ENCODE peak calls at places on chromosomes 12 and 14, in nine cellular contexts. One of them, this sample, is unnamed.

GRCh38 chr12:12804432-12804886 is 8.7 kb upstream of the DDX47 start:
- DNase-seq in GM18507: no peak
- DNase-seq in stimulated activated naive CD8-positive, alpha-beta T cell treated with anti-CD3 and anti-CD28 coated beads, Interleukin-15, amount 100 ng/mL, for 72 hours: no peak
- DNase-seq in activated CD8-positive, alpha-beta memory T cell treated with anti-CD3 and anti-CD28 coated beads, Interleukin-2, amount 50 U/mL, for 4 hours: no peak
- DNase-seq in uterus: no peak
- DNase-seq in activated naive CD4-positive, alpha-beta T cell treated with anti-CD3 and anti-CD28 coated beads, Interleukin-2, amount 10 ng/mL, durations not matched to agents 7 days and 5 days: no peak
- DNase-seq in CD8-positive, alpha-beta memory T cell: no peak
- DNase-seq in NCI-H748 treated with DMSO at 0.1 percent for 48 hours: no peak
- DNase-seq in AG09309: peak
- DNase-seq in this sample: no peak

GRCh38 chr12:127559349-127560040 is 707.5 kb upstream of the TMEM132C start:
- DNase-seq in NCI-H748 treated with DMSO at 0.1 percent for 48 hours: peak
- DNase-seq in AG09309: peak
- DNase-seq in CD8-positive, alpha-beta memory T cell: peak
- DNase-seq in activated naive CD4-positive, alpha-beta T cell treated with anti-CD3 and anti-CD28 coated beads, Interleukin-2, amount 10 ng/mL, durations not matched to agents 7 days and 5 days: peak
- DNase-seq in stimulated activated naive CD8-positive, alpha-beta T cell treated with anti-CD3 and anti-CD28 coated beads, Interleukin-15, amount 100 ng/mL, for 72 hours: peak
- DNase-seq in activated CD8-positive, alpha-beta memory T cell treated with anti-CD3 and anti-CD28 coated beads, Interleukin-2, amount 50 U/mL, for 4 hours: no peak
- DNase-seq in GM18507: no peak
- DNase-seq in uterus: no peak
- DNase-seq in this sample: no peak

GRCh38 chr12:27342551-27342950 is 9.9 kb downstream of the BMAL2 start:
- DNase-seq in stimulated activated naive CD8-positive, alpha-beta T cell treated with anti-CD3 and anti-CD28 coated beads, Interleukin-15, amount 100 ng/mL, for 72 hours: no peak
- DNase-seq in uterus: no peak
- DNase-seq in CD8-positive, alpha-beta memory T cell: no peak
- DNase-seq in AG09309: no peak
- DNase-seq in activated naive CD4-positive, alpha-beta T cell treated with anti-CD3 and anti-CD28 coated beads, Interleukin-2, amount 10 ng/mL, durations not matched to agents 7 days and 5 days: no peak
- DNase-seq in activated CD8-positive, alpha-beta memory T cell treated with anti-CD3 and anti-CD28 coated beads, Interleukin-2, amount 50 U/mL, for 4 hours: no peak
- DNase-seq in NCI-H748 treated with DMSO at 0.1 percent for 48 hours: no peak
- DNase-seq in GM18507: no peak
- DNase-seq in this sample: no peak

GRCh38 chr12:9064201-9064814 is 51.4 kb downstream of the A2M start:
- DNase-seq in NCI-H748 treated with DMSO at 0.1 percent for 48 hours: peak
- DNase-seq in activated CD8-positive, alpha-beta memory T cell treated with anti-CD3 and anti-CD28 coated beads, Interleukin-2, amount 50 U/mL, for 4 hours: peak
- DNase-seq in AG09309: peak
- DNase-seq in activated naive CD4-positive, alpha-beta T cell treated with anti-CD3 and anti-CD28 coated beads, Interleukin-2, amount 10 ng/mL, durations not matched to agents 7 days and 5 days: peak
- DNase-seq in uterus: peak
- DNase-seq in GM18507: no peak
- DNase-seq in CD8-positive, alpha-beta memory T cell: peak
- DNase-seq in stimulated activated naive CD8-positive, alpha-beta T cell treated with anti-CD3 and anti-CD28 coated beads, Interleukin-15, amount 100 ng/mL, for 72 hours: peak
- DNase-seq in this sample: peak

GRCh38 chr12:16602412-16602811 is 3.5 kb downstream of the LMO3 start:
- DNase-seq in uterus: no peak
- DNase-seq in stimulated activated naive CD8-positive, alpha-beta T cell treated with anti-CD3 and anti-CD28 coated beads, Interleukin-15, amount 100 ng/mL, for 72 hours: no peak
- DNase-seq in NCI-H748 treated with DMSO at 0.1 percent for 48 hours: no peak
- DNase-seq in GM18507: no peak
- DNase-seq in activated CD8-positive, alpha-beta memory T cell treated with anti-CD3 and anti-CD28 coated beads, Interleukin-2, amount 50 U/mL, for 4 hours: no peak
- DNase-seq in AG09309: no peak
- DNase-seq in activated naive CD4-positive, alpha-beta T cell treated with anti-CD3 and anti-CD28 coated beads, Interleukin-2, amount 10 ng/mL, durations not matched to agents 7 days and 5 days: no peak
- DNase-seq in CD8-positive, alpha-beta memory T cell: no peak
- DNase-seq in this sample: no peak

GRCh38 chr14:42192659-42193425 is 586.2 kb downstream of the LRFN5 start:
- DNase-seq in AG09309: peak
- DNase-seq in activated naive CD4-positive, alpha-beta T cell treated with anti-CD3 and anti-CD28 coated beads, Interleukin-2, amount 10 ng/mL, durations not matched to agents 7 days and 5 days: no peak
- DNase-seq in CD8-positive, alpha-beta memory T cell: no peak
- DNase-seq in activated CD8-positive, alpha-beta memory T cell treated with anti-CD3 and anti-CD28 coated beads, Interleukin-2, amount 50 U/mL, for 4 hours: no peak
- DNase-seq in NCI-H748 treated with DMSO at 0.1 percent for 48 hours: peak
- DNase-seq in GM18507: no peak
- DNase-seq in uterus: no peak
- DNase-seq in stimulated activated naive CD8-positive, alpha-beta T cell treated with anti-CD3 and anti-CD28 coated beads, Interleukin-15, amount 100 ng/mL, for 72 hours: no peak
- DNase-seq in this sample: no peak

GRCh38 chr12:55034218-55034617 is 14.4 kb downstream of the NEUROD4 start:
- DNase-seq in uterus: no peak
- DNase-seq in AG09309: no peak
- DNase-seq in activated CD8-positive, alpha-beta memory T cell treated with anti-CD3 and anti-CD28 coated beads, Interleukin-2, amount 50 U/mL, for 4 hours: no peak
- DNase-seq in stimulated activated naive CD8-positive, alpha-beta T cell treated with anti-CD3 and anti-CD28 coated beads, Interleukin-15, amount 100 ng/mL, for 72 hours: no peak
- DNase-seq in CD8-positive, alpha-beta memory T cell: no peak
- DNase-seq in NCI-H748 treated with DMSO at 0.1 percent for 48 hours: no peak
- DNase-seq in activated naive CD4-positive, alpha-beta T cell treated with anti-CD3 and anti-CD28 coated beads, Interleukin-2, amount 10 ng/mL, durations not matched to agents 7 days and 5 days: no peak
- DNase-seq in GM18507: no peak
- DNase-seq in this sample: no peak

GRCh38 chr12:9951026-9951652 is 19.0 kb upstream of the CLEC2A start:
- DNase-seq in activated naive CD4-positive, alpha-beta T cell treated with anti-CD3 and anti-CD28 coated beads, Interleukin-2, amount 10 ng/mL, durations not matched to agents 7 days and 5 days: peak
- DNase-seq in GM18507: no peak
- DNase-seq in uterus: no peak
- DNase-seq in NCI-H748 treated with DMSO at 0.1 percent for 48 hours: no peak
- DNase-seq in CD8-positive, alpha-beta memory T cell: peak
- DNase-seq in stimulated activated naive CD8-positive, alpha-beta T cell treated with anti-CD3 and anti-CD28 coated beads, Interleukin-15, amount 100 ng/mL, for 72 hours: peak
- DNase-seq in activated CD8-positive, alpha-beta memory T cell treated with anti-CD3 and anti-CD28 coated beads, Interleukin-2, amount 50 U/mL, for 4 hours: peak
- DNase-seq in AG09309: no peak
- DNase-seq in this sample: no peak

GRCh38 chr12:9364224-9365176 is 156.3 kb upstream of the PZP start:
- DNase-seq in stimulated activated naive CD8-positive, alpha-beta T cell treated with anti-CD3 and anti-CD28 coated beads, Interleukin-15, amount 100 ng/mL, for 72 hours: peak
- DNase-seq in AG09309: peak
- DNase-seq in uterus: no peak
- DNase-seq in activated naive CD4-positive, alpha-beta T cell treated with anti-CD3 and anti-CD28 coated beads, Interleukin-2, amount 10 ng/mL, durations not matched to agents 7 days and 5 days: peak
- DNase-seq in NCI-H748 treated with DMSO at 0.1 percent for 48 hours: no peak
- DNase-seq in activated CD8-positive, alpha-beta memory T cell treated with anti-CD3 and anti-CD28 coated beads, Interleukin-2, amount 50 U/mL, for 4 hours: no peak
- DNase-seq in CD8-positive, alpha-beta memory T cell: no peak
- DNase-seq in GM18507: peak
- DNase-seq in this sample: peak

GRCh38 chr12:5377997-5378596 is 53.8 kb upstream of the NTF3 start:
- DNase-seq in GM18507: no peak
- DNase-seq in activated CD8-positive, alpha-beta memory T cell treated with anti-CD3 and anti-CD28 coated beads, Interleukin-2, amount 50 U/mL, for 4 hours: no peak
- DNase-seq in CD8-positive, alpha-beta memory T cell: no peak
- DNase-seq in activated naive CD4-positive, alpha-beta T cell treated with anti-CD3 and anti-CD28 coated beads, Interleukin-2, amount 10 ng/mL, durations not matched to agents 7 days and 5 days: no peak
- DNase-seq in stimulated activated naive CD8-positive, alpha-beta T cell treated with anti-CD3 and anti-CD28 coated beads, Interleukin-15, amount 100 ng/mL, for 72 hours: no peak
- DNase-seq in NCI-H748 treated with DMSO at 0.1 percent for 48 hours: no peak
- DNase-seq in AG09309: no peak
- DNase-seq in uterus: peak
- DNase-seq in this sample: no peak

GRCh38 chr14:53542692-53543091 is 389.6 kb upstream of the DDHD1 start:
- DNase-seq in uterus: no peak
- DNase-seq in AG09309: no peak
- DNase-seq in CD8-positive, alpha-beta memory T cell: no peak
- DNase-seq in GM18507: no peak
- DNase-seq in stimulated activated naive CD8-positive, alpha-beta T cell treated with anti-CD3 and anti-CD28 coated beads, Interleukin-15, amount 100 ng/mL, for 72 hours: no peak
- DNase-seq in activated CD8-positive, alpha-beta memory T cell treated with anti-CD3 and anti-CD28 coated beads, Interleukin-2, amount 50 U/mL, for 4 hours: no peak
- DNase-seq in NCI-H748 treated with DMSO at 0.1 percent for 48 hours: peak
- DNase-seq in activated naive CD4-positive, alpha-beta T cell treated with anti-CD3 and anti-CD28 coated beads, Interleukin-2, amount 10 ng/mL, durations not matched to agents 7 days and 5 days: no peak
- DNase-seq in this sample: no peak

GRCh38 chr12:79183003-79183402 is 318.4 kb downstream of the SYT1 start:
- DNase-seq in AG09309: no peak
- DNase-seq in activated CD8-positive, alpha-beta memory T cell treated with anti-CD3 and anti-CD28 coated beads, Interleukin-2, amount 50 U/mL, for 4 hours: no peak
- DNase-seq in activated naive CD4-positive, alpha-beta T cell treated with anti-CD3 and anti-CD28 coated beads, Interleukin-2, amount 10 ng/mL, durations not matched to agents 7 days and 5 days: no peak
- DNase-seq in uterus: no peak
- DNase-seq in stimulated activated naive CD8-positive, alpha-beta T cell treated with anti-CD3 and anti-CD28 coated beads, Interleukin-15, amount 100 ng/mL, for 72 hours: no peak
- DNase-seq in CD8-positive, alpha-beta memory T cell: no peak
- DNase-seq in NCI-H748 treated with DMSO at 0.1 percent for 48 hours: no peak
- DNase-seq in GM18507: no peak
- DNase-seq in this sample: no peak